ENCODE peak calls at places on chromosome 5, in seven cellular contexts. I, P, D, N, R, C and L are unnamed samples.

GRCh38 chr5:77282337-77283027 is 72.0 kb downstream of the PDE8B start:
- DNase-seq in N (no peak), I (no peak), D (no peak), R (no peak), P (peak; percentile 67), C (peak; percentile 48), L (no peak)

GRCh38 chr5:112787261-112787660 is 49.6 kb downstream of the APC start:
- DNase-seq in I (no peak), R (no peak), C (no peak), P (no peak), N (no peak), D (no peak), L (no peak)

GRCh38 chr5:9118852-9119251 is 427.0 kb downstream of the SEMA5A start:
- DNase-seq in P (no peak), I (no peak), D (no peak), N (no peak), C (no peak), R (no peak), L (no peak)

GRCh38 chr5:4941957-4942830 is 197.9 kb upstream of the ADAMTS16 start:
- DNase-seq in I (peak; percentile 28), P (no peak), C (peak; percentile 60), R (no peak), D (peak; percentile 17), N (peak; percentile 4), L (peak; percentile 46)

GRCh38 chr5:14581891-14582796 is 552 bp downstream of the OTULINL start:
- DNase-seq in C (peak; percentile 72), D (peak; percentile 66), N (peak; percentile 80), I (peak; percentile 45), R (no peak), P (no peak), L (peak; percentile 65)

GRCh38 chr5:1130218-1130946 is 18.5 kb upstream of the SLC12A7 start:
- DNase-seq in D (peak; percentile 89), R (no peak), N (no peak), I (no peak), P (no peak), C (peak; percentile 62), L (no peak)

GRCh38 chr5:178210073-178210526 is 5.8 kb downstream of the HNRNPAB start:
- DNase-seq in C (no peak), I (no peak), N (no peak), R (no peak), P (no peak), D (no peak), L (no peak)

GRCh38 chr5:175306381-175306780 is 137.6 kb downstream of the DRD1 start:
- DNase-seq in N (no peak), P (no peak), C (no peak), D (peak; percentile 13), I (no peak), R (no peak), L (no peak)

GRCh38 chr5:149439899-149440655 is 61.0 kb upstream of the IL17B start:
- DNase-seq in P (no peak), C (peak; percentile 92), I (peak; percentile 96), R (peak; percentile 94), N (no peak), D (no peak), L (no peak)

GRCh38 chr5:128825826-128826225 is 139.5 kb upstream of the SLC27A6 start:
- DNase-seq in N (no peak), R (no peak), D (no peak), P (no peak), I (no peak), C (no peak), L (no peak)

GRCh38 chr5:57004800-57005199 is 52.9 kb upstream of the MIER3 start:
- DNase-seq in N (no peak), C (no peak), I (peak; percentile 15), D (no peak), P (no peak), R (peak; percentile 22), L (no peak)

GRCh38 chr5:36607114-36607561 is 732 bp downstream of the SLC1A3 start:
- DNase-seq in P (no peak), C (no peak), I (no peak), N (no peak), R (no peak), D (no peak), L (no peak)

GRCh38 chr5:1011226-1011631 is 2.6 kb downstream of the NKD2 start:
- DNase-seq in D (peak; percentile 22), N (peak; percentile 53), P (no peak), I (peak; percentile 77), C (peak; percentile 85), R (peak; percentile 1), L (peak; percentile 84)

GRCh38 chr5:156913719-156914370 is 49.2 kb downstream of the TIMD4 start:
- DNase-seq in D (peak; percentile 67), I (no peak), P (no peak), R (no peak), N (no peak), C (peak; percentile 91), L (peak; percentile 28)

GRCh38 chr5:31161772-31162171 is 31.7 kb upstream of the CDH6 start:
- DNase-seq in I (no peak), R (peak; percentile 42), P (no peak), N (no peak), C (no peak), D (no peak), L (no peak)

GRCh38 chr5:52988335-52989024 is 672 bp upstream of the ITGA2 start:
- DNase-seq in C (no peak), I (peak; percentile 10), N (no peak), R (no peak), P (no peak), D (no peak), L (no peak)

GRCh38 chr5:73160239-73160671 is 12.7 kb upstream of the TMEM174 start:
- DNase-seq in I (no peak), C (no peak), R (no peak), D (no peak), N (peak; percentile 46), P (no peak), L (peak; percentile 20)

GRCh38 chr5:5340206-5340729 is 82.2 kb upstream of the ICE1 start:
- DNase-seq in R (peak; percentile 97), C (peak; percentile 72), N (no peak), D (no peak), I (peak; percentile 87), P (peak; percentile 69), L (no peak)

GRCh38 chr5:179187681-179188575 is 127.8 kb downstream of the ZNF354C start:
- DNase-seq in N (no peak), R (no peak), D (no peak), C (no peak), I (no peak), P (no peak), L (no peak)

GRCh38 chr5:172841258-172841657 is 7.2 kb downstream of the ERGIC1 start:
- DNase-seq in C (no peak), D (no peak), R (no peak), N (no peak), P (no peak), I (no peak), L (no peak)

GRCh38 chr5:149745-150450 is 41.4 kb upstream of the LRRC14B start:
- DNase-seq in N (no peak), D (no peak), R (no peak), C (no peak), I (no peak), P (no peak), L (no peak)

GRCh38 chr5:174327317-174327864 is 281.9 kb downstream of the NSG2 start:
- DNase-seq in C (peak; percentile 93), R (peak; percentile 53), I (peak; percentile 83), N (peak; percentile 37), D (peak; percentile 86), P (no peak), L (peak; percentile 74)

GRCh38 chr5:103918668-103919367 is 356.2 kb upstream of the NUDT12 start:
- DNase-seq in C (no peak), I (no peak), D (no peak), P (no peak), R (peak; percentile 88), N (no peak), L (no peak)

GRCh38 chr5:87195616-87196015 is 72.1 kb upstream of the RASA1 start:
- DNase-seq in N (no peak), D (no peak), R (no peak), C (no peak), I (no peak), P (no peak), L (no peak)

GRCh38 chr5:39829479-39829878 is 404.7 kb upstream of the DAB2 start:
- DNase-seq in D (no peak), N (no peak), I (no peak), P (no peak), R (no peak), C (no peak), L (no peak)